ENCODE peak calls at places on chromosomes 6 and 20, in four cellular contexts. One of them, this sample, is unnamed.

GRCh38 chr6:116500969-116501433 is 10.4 kb upstream of the CALHM5 start:
- DNase-seq in lower leg skin: no peak
- DNase-seq in COR-L47: no peak
- DNase-seq in pancreas: no peak
- DNase-seq in this sample: no peak

GRCh38 chr6:119484598-119484997 is 135.0 kb upstream of the MAN1A1 start:
- DNase-seq in COR-L47: no peak
- DNase-seq in lower leg skin: no peak
- DNase-seq in pancreas: no peak
- DNase-seq in this sample: no peak

GRCh38 chr6:105431226-105431625 is 28.3 kb upstream of the PREP start:
- DNase-seq in COR-L47: peak; percentile 43
- DNase-seq in pancreas: no peak
- DNase-seq in lower leg skin: no peak
- DNase-seq in this sample: no peak

GRCh38 chr6:41053056-41053455 is at the start of gene APOBEC2:
- DNase-seq in pancreas: peak; percentile 74
- DNase-seq in lower leg skin: peak; percentile 74
- DNase-seq in COR-L47: no peak
- DNase-seq in this sample: no peak

GRCh38 chr6:106547961-106548453 is 81.3 kb downstream of the RTN4IP1 start:
- DNase-seq in COR-L47: no peak
- DNase-seq in pancreas: no peak
- DNase-seq in lower leg skin: no peak
- DNase-seq in this sample: no peak

GRCh38 chr6:139153876-139154275 is 19.0 kb downstream of the HECA start:
- DNase-seq in pancreas: no peak
- DNase-seq in COR-L47: no peak
- DNase-seq in lower leg skin: no peak
- DNase-seq in this sample: no peak

GRCh38 chr6:17574871-17575560 is 25.1 kb upstream of the FAM8A1 start:
- DNase-seq in COR-L47: no peak
- DNase-seq in lower leg skin: no peak
- DNase-seq in pancreas: no peak
- DNase-seq in this sample: no peak

GRCh38 chr6:31898200-31899011 is 908 bp upstream of the EHMT2 start:
- DNase-seq in COR-L47: peak; percentile 51
- DNase-seq in pancreas: no peak
- DNase-seq in lower leg skin: no peak
- DNase-seq in this sample: no peak

GRCh38 chr6:151292974-151293373 is 53.2 kb downstream of the AKAP12 start:
- DNase-seq in pancreas: no peak
- DNase-seq in lower leg skin: no peak
- DNase-seq in COR-L47: no peak
- DNase-seq in this sample: no peak

GRCh38 chr6:132456700-132457143 is 55.4 kb upstream of the MOXD1 start:
- DNase-seq in lower leg skin: no peak
- DNase-seq in COR-L47: no peak
- DNase-seq in pancreas: no peak
- DNase-seq in this sample: no peak

GRCh38 chr6:137165375-137166246 is 7.8 kb downstream of the IL22RA2 start:
- DNase-seq in COR-L47: no peak
- DNase-seq in pancreas: peak; percentile 27
- DNase-seq in lower leg skin: no peak
- DNase-seq in this sample: no peak

GRCh38 chr20:44916586-44916985 is 6.7 kb downstream of the PABPC1L start:
- DNase-seq in pancreas: no peak
- DNase-seq in COR-L47: no peak
- DNase-seq in lower leg skin: peak; percentile 68
- DNase-seq in this sample: no peak

GRCh38 chr20:4869290-4870193 is 131.8 kb downstream of the SLC23A2 start:
- DNase-seq in lower leg skin: no peak
- DNase-seq in COR-L47: peak; percentile 24
- DNase-seq in pancreas: no peak
- DNase-seq in this sample: no peak

GRCh38 chr6:1412908-1413307 is 23.5 kb downstream of the FOXF2 start:
- DNase-seq in lower leg skin: peak; percentile 26
- DNase-seq in COR-L47: no peak
- DNase-seq in pancreas: no peak
- DNase-seq in this sample: no peak

GRCh38 chr6:42453027-42453648 is 1.4 kb upstream of the TRERF1 start:
- DNase-seq in pancreas: peak; percentile 85
- DNase-seq in COR-L47: peak; percentile 91
- DNase-seq in lower leg skin: peak; percentile 97
- DNase-seq in this sample: peak; percentile 58

GRCh38 chr20:6708010-6708409 is 59.5 kb upstream of the BMP2 start:
- DNase-seq in lower leg skin: no peak
- DNase-seq in pancreas: peak; percentile 51
- DNase-seq in COR-L47: no peak
- DNase-seq in this sample: no peak

GRCh38 chr20:24658920-24659660 is 189.7 kb downstream of the SYNDIG1 start:
- DNase-seq in pancreas: no peak
- DNase-seq in COR-L47: no peak
- DNase-seq in lower leg skin: no peak
- DNase-seq in this sample: no peak

GRCh38 chr6:169286961-169287360 is 33.3 kb upstream of the THBS2 start:
- DNase-seq in COR-L47: no peak
- DNase-seq in lower leg skin: no peak
- DNase-seq in pancreas: no peak
- DNase-seq in this sample: no peak

GRCh38 chr6:116280161-116280959 is 630 bp upstream of the TSPYL1 start:
- DNase-seq in lower leg skin: no peak
- DNase-seq in pancreas: no peak
- DNase-seq in COR-L47: no peak
- DNase-seq in this sample: no peak

GRCh38 chr20:20207872-20208271 is 155.5 kb downstream of the CFAP61 start:
- DNase-seq in pancreas: no peak
- DNase-seq in COR-L47: no peak
- DNase-seq in lower leg skin: no peak
- DNase-seq in this sample: no peak

GRCh38 chr20:62624325-62624690 is 18.0 kb upstream of the SLCO4A1 start:
- DNase-seq in pancreas: no peak
- DNase-seq in lower leg skin: no peak
- DNase-seq in COR-L47: no peak
- DNase-seq in this sample: no peak

GRCh38 chr6:1418471-1419191 is 29.3 kb downstream of the FOXF2 start:
- DNase-seq in lower leg skin: no peak
- DNase-seq in COR-L47: no peak
- DNase-seq in pancreas: no peak
- DNase-seq in this sample: no peak

GRCh38 chr6:166556336-166556735 is 30.1 kb downstream of the RAMACL start:
- DNase-seq in lower leg skin: no peak
- DNase-seq in COR-L47: no peak
- DNase-seq in pancreas: no peak
- DNase-seq in this sample: no peak

GRCh38 chr6:33143113-33143760 is 49.0 kb downstream of the COL11A2 start:
- DNase-seq in pancreas: no peak
- DNase-seq in lower leg skin: no peak
- DNase-seq in COR-L47: no peak
- DNase-seq in this sample: no peak

GRCh38 chr20:46354207-46354555 is 45.9 kb upstream of the CDH22 start:
- DNase-seq in lower leg skin: no peak
- DNase-seq in COR-L47: no peak
- DNase-seq in pancreas: no peak
- DNase-seq in this sample: no peak

GRCh38 chr6:106797186-106797585 is 167.8 kb downstream of the QRSL1 start:
- DNase-seq in lower leg skin: no peak
- DNase-seq in COR-L47: no peak
- DNase-seq in pancreas: no peak
- DNase-seq in this sample: no peak